ENCODE peak calls at places on chromosomes 12 and 14, in five cellular contexts. M is heart left ventricle; G is H1; R is CD8-positive, alpha-beta T cell; X is ovary. K is an unnamed sample.

GRCh38 chr12:53218551-53219114 is 11.6 kb upstream of the ITGB7 start:
- DNase-seq in M (no peak), G (no peak), R (no peak), X (peak; percentile 65), K (no peak)

GRCh38 chr12:64452559-64453329 is 824 bp downstream of the TBK1 start:
- DNase-seq in M (no peak), X (no peak), G (no peak), R (no peak), K (peak; percentile 41)

GRCh38 chr12:108849653-108850052 is 7.7 kb downstream of the SSH1 start:
- DNase-seq in R (no peak), M (no peak), G (no peak), X (no peak), K (no peak)

GRCh38 chr12:130953783-130954543 is at the start of gene ADGRD1:
- DNase-seq in G (no peak), X (peak; percentile 69), R (no peak), M (peak; percentile 75), K (no peak)

GRCh38 chr12:25942709-25943108 is 15.8 kb upstream of the RASSF8 start:
- DNase-seq in G (no peak), X (no peak), R (no peak), M (no peak), K (no peak)

GRCh38 chr12:15842106-15842505 is 40.1 kb upstream of the STRAP start:
- DNase-seq in R (no peak), G (no peak), X (no peak), M (no peak), K (peak; percentile 26)

GRCh38 chr12:124457287-124458219 is 109.9 kb downstream of the NCOR2 start:
- DNase-seq in R (no peak), G (no peak), X (peak; percentile 76), M (peak; percentile 87), K (no peak)

GRCh38 chr14:75184447-75184846 is 8.0 kb upstream of the TMED10 start:
- DNase-seq in X (no peak), G (no peak), M (no peak), R (no peak), K (no peak)

GRCh38 chr12:105036937-105037649 is 47.2 kb downstream of the ALDH1L2 start:
- DNase-seq in X (no peak), R (no peak), G (no peak), M (no peak), K (no peak)

GRCh38 chr12:120583478-120584030 is 2.4 kb upstream of the POP5 start:
- DNase-seq in G (peak; percentile 93), X (peak; percentile 78), R (peak; percentile 75), M (peak; percentile 86), K (no peak)

GRCh38 chr14:67835596-67835995 is 16.0 kb downstream of the RAD51B start:
- DNase-seq in X (no peak), M (no peak), G (no peak), R (no peak), K (no peak)

GRCh38 chr14:104177411-104177810 is 39.0 kb downstream of the KIF26A start:
- DNase-seq in X (no peak), M (no peak), R (no peak), G (no peak), K (no peak)

GRCh38 chr14:39212034-39212433 is 21.7 kb upstream of the MIA2 start:
- DNase-seq in G (no peak), M (no peak), X (no peak), R (no peak), K (no peak)

GRCh38 chr12:21877583-21877982 is 63.6 kb downstream of the ABCC9 start:
- DNase-seq in M (no peak), X (no peak), R (no peak), G (no peak), K (no peak)

GRCh38 chr14:24310387-24310665 is 386 bp downstream of the LTB4R2 start:
- DNase-seq in X (no peak), R (no peak), M (no peak), G (no peak), K (no peak)

GRCh38 chr14:31951638-31951964 is 125.5 kb upstream of the ARHGAP5 start:
- DNase-seq in X (no peak), G (no peak), M (no peak), R (no peak), K (no peak)

GRCh38 chr12:18446245-18446644 is 184.9 kb downstream of the PIK3C2G start:
- DNase-seq in G (no peak), X (no peak), M (no peak), R (no peak), K (no peak)

GRCh38 chr14:20632831-20633771 is 8.4 kb downstream of the OR6S1 start:
- DNase-seq in X (peak; percentile 64), M (no peak), R (peak; percentile 19), G (peak; percentile 82), K (no peak)

GRCh38 chr12:25745281-25745680 is 192.2 kb upstream of the LMNTD1 start:
- DNase-seq in G (no peak), R (no peak), X (no peak), M (no peak), K (no peak)

DNA sequence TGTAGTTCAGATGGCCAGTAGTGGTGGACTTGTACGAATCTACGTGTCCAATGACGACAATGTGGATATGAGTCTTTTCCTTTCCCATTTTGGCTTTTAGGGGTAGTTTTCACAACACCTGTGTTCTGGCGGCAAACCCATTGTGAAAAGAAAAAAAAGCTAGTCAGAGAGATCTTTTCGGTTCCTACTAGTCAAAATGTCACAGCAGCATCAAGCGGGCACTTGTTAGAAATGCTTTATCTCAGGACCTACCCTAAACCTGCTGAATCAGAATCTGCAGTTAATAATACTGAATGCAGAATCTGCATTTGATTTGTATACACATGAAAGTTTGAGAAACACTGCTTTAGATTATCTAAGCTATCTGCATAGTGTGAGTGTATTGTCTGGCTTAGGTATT is 18.3 kb downstream of the AEBP2 start:
- DNase-seq in R (no peak), G (peak; percentile 37), M (no peak), X (no peak), K (no peak)
- TF ChIP-seq CTCF in R (no peak), G (no peak), M (no peak), X (no peak), K (no peak)

GRCh38 chr14:53967606-53968005 is 11.0 kb upstream of the BMP4 start:
- DNase-seq in R (no peak), M (no peak), G (no peak), X (no peak), K (no peak)

GRCh38 chr14:53968756-53969155 is 12.1 kb upstream of the BMP4 start:
- DNase-seq in G (no peak), R (no peak), M (no peak), X (no peak), K (no peak)

GRCh38 chr14:53962954-53963490 is 6.4 kb upstream of the BMP4 start:
- DNase-seq in M (no peak), G (no peak), R (no peak), X (no peak), K (no peak)

GRCh38 chr14:53963491-53964227 is 7.0 kb upstream of the BMP4 start:
- DNase-seq in X (peak; percentile 39), R (no peak), G (peak; percentile 59), M (no peak), K (no peak)

GRCh38 chr14:53964249-53964648 is 7.6 kb upstream of the BMP4 start:
- DNase-seq in X (no peak), R (no peak), G (no peak), M (no peak), K (no peak)
- H3K27me3 ChIP-seq in X (no peaks in the 10 kb centered on the region), R (peaks cover 6% of the 10 kb centered on the region), G (peaks cover 33% of the 10 kb centered on the region), M (peaks cover 38% of the 10 kb centered on the region), K (peaks cover 2% of the 10 kb centered on the region)

DNA sequence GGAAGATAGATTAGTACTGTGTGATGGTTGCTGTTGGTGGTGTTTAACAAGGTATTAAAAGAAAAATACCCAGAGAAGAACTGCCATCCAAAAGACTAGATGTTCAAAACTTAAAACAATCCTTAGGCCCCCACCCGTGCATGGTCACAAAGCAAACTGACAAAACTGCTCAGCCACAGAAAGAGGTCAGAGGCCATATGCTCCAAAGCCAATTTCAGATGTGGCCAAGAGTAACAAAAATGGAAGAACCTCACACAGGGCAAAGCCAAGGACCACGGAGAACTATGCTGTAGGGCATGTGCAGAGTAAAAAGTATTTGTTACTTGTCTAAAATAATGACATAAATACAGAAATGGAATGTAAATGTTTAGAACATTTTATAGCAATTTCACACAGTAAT is 5.3 kb downstream of the TXNDC16 start:
- DNase-seq in M (no peak), G (no peak), X (no peak), R (no peak), K (no peak)
- TF ChIP-seq CTCF in M (no peak), G (no peak), X (no peak), R (no peak), K (no peak)

DNA sequence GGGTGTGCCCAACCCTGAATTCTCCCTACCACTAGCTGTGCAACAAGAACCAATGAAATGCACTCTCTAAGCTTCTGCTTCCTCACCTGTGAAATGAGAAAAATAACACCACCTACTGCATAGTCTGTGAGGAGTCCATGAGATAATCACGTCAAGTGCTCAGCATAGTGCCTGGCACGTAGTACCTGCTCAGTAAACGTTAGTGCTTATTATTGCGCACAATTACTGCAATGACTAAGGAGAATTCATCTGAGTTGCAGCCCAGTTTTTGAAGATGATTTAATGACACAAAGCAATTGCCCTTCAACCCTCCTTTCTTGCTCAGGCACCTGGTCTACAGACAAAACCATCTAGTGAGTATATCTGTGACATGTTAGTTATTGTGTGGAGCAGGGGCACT is 8.8 kb downstream of the VDR start:
- DNase-seq in M (no peak), R (no peak), X (no peak), G (no peak), K (no peak)
- H3K27me3 ChIP-seq in M (no peaks in the 10 kb centered on the region), R (no peaks in the 10 kb centered on the region), X (no peaks in the 10 kb centered on the region), G (peaks cover 2% of the 10 kb centered on the region), K (no peaks in the 10 kb centered on the region)

DNA sequence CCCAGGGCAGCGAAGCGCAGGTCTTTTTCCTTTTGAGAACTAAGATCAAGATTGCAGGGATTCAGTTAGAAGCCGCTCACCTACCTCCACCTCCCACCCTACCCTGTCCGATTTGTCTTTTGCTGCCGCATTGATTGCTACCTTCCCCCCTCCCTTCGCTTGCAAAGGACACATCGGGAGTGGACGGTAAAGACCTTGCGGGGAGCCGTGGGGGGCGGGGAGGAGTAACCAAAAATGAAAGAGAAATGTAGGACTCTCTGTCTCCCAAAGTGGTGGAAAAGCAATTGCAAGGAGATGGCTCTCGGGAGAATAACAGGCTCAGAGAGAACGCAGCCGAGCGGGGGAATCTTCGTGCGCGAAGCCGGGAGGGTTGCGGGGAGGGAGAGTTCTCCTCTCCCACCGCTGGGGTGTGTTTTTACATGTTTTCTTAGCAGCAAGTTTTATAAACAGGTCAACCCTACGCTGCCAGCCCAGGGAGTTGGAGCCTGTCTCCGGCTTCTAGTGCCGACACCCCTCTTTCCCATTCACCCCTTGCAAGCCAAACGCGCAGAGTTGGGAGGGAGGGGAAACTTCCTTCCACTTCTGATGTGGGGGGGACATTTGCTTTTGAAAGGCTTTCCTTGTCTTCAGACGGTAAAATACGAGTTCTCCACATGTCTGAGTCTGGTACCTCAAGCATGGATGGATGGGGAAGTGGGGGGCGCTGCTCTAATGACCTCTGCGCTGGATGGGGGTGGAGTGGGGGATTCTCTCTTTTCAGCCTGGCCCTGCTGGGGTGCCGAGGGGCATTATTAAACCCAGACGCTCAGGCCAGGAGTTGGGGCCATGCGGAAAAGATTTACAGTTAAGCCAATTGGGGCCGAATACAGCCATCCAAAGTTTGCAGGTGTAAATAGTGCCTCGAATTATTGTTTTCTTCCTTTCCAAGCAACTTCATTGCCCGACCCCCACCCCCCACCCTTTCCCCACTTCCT is 8.9 kb upstream of the TBX3 start:
- DNase-seq in R (no peak), X (peak; percentile 51), M (no peak), G (peak; percentile 69), K (no peak)
- TF ChIP-seq CTCF in R (no peak), X (no peak), M (no peak), G (no peak), K (no peak)

DNA sequence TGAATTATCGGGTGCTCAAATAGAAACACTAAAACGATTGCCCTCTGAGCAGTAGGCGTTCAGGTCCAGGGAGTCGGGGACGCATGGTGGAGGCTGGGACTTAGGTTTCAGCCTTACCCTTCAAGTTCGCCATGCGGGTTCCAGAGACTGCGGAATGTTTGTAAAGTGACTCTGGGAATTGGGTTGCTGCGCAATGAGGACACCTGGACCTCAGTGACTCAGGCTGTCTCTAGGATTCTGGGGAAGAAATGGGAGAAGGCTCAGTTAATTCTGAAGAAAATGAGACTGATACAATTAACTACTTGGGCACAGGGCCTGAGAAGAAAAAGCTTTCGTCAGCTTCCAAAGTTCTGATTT is 1.1 kb downstream of the LGALS3 start:
- DNase-seq in G (no peak), M (no peak), R (no peak), X (no peak), K (no peak)
- H3K27me3 ChIP-seq in G (peaks cover 23% of the 10 kb centered on the region), M (no peaks in the 10 kb centered on the region), R (no peaks in the 10 kb centered on the region), X (no peaks in the 10 kb centered on the region), K (no peaks in the 10 kb centered on the region)